ENCODE peak calls at places on chromosome 9, in five cellular contexts. T is SK-N-SH, K is A549, Z is IMR-90, F is HepG2. B is an unnamed sample.

GRCh38 chr9:121292051-121292450 is 24.1 kb downstream of the GSN start:
- DNase-seq in Z (no peak), F (no peak), K (no peak), T (no peak), B (no peak)

GRCh38 chr9:86034863-86035734 is 64.3 kb downstream of the GOLM1 start:
- DNase-seq in K (peak), Z (peak), F (peak), T (peak), B (peak)

GRCh38 chr9:20753761-20754160 is 69.7 kb downstream of the FOCAD start:
- DNase-seq in Z (peak), K (no peak), T (no peak), F (no peak), B (no peak)

GRCh38 chr9:112065781-112066606 is 109.1 kb downstream of the SUSD1 start:
- DNase-seq in Z (peak), F (no peak), K (peak), T (no peak), B (peak)

GRCh38 chr9:96243798-96244197 is 58.2 kb downstream of the HSD17B3 start:
- DNase-seq in F (no peak), K (no peak), T (no peak), Z (no peak), B (no peak)

GRCh38 chr9:105299190-105299854 is 54.9 kb downstream of the SLC44A1 start:
- DNase-seq in T (no peak), Z (peak), K (peak), F (peak), B (no peak)

GRCh38 chr9:111919875-111920274 is 23.3 kb downstream of the UGCG start:
- DNase-seq in K (no peak), Z (no peak), T (no peak), F (no peak), B (no peak)

GRCh38 chr9:28301281-28301680 is 728.0 kb upstream of the C9orf72 start:
- DNase-seq in T (no peak), F (no peak), Z (no peak), K (no peak), B (no peak)

GRCh38 chr9:20022410-20022809 is 233.6 kb upstream of the SLC24A2 start:
- DNase-seq in F (no peak), Z (peak), T (no peak), K (no peak), B (no peak)

GRCh38 chr9:89776795-89777194 is 172.0 kb downstream of the GADD45G start:
- DNase-seq in T (no peak), K (no peak), F (no peak), Z (no peak), B (no peak)

GRCh38 chr9:89534464-89534863 is 36.6 kb upstream of the SEMA4D start:
- DNase-seq in Z (no peak), T (no peak), K (no peak), F (no peak), B (no peak)

DNA sequence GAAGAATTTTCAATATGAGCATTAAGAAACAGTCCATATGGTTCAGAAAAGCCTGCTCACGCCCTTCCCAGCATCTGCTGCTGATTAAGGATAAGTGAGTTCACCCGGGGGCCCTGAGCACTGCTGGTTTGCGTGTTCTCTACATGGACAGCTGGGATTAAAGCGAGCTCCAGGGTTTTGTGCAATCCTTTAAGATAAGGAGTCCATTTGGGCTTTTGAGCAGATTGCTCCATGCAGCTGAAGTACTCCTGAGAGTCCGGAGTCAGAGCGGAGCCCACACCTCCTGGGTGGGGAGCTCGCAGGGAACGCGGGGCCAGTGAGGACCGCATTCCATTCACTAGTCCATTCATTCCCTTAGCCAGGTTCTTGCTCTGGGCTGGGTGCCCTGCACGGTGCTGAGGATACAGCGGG is 149.3 kb upstream of the COL5A1 start:
- DNase-seq in Z (peak), K (no peak), F (no peak), T (peak), B (no peak)
- TF ChIP-seq RAD21 in Z (no peak), K (no peak), F (no peak), T (no peak), B (no peak)

GRCh38 chr9:109558718-109559151 is 60.6 kb upstream of the PTPN3 start:
- DNase-seq in F (no peak), Z (no peak), T (no peak), K (no peak), B (no peak)

GRCh38 chr9:109561137-109561536 is 63.0 kb upstream of the PTPN3 start:
- DNase-seq in T (no peak), Z (no peak), K (no peak), F (no peak), B (no peak)

GRCh38 chr9:109557481-109557880 is 59.4 kb upstream of the PTPN3 start:
- DNase-seq in Z (no peak), K (no peak), F (no peak), T (no peak), B (no peak)

GRCh38 chr9:109556786-109557185 is 58.7 kb upstream of the PTPN3 start:
- DNase-seq in F (no peak), Z (no peak), K (no peak), T (no peak), B (no peak)

GRCh38 chr9:109560470-109561132 is 62.5 kb upstream of the PTPN3 start:
- DNase-seq in Z (no peak), F (peak), K (peak), T (no peak), B (peak)
- TF ChIP-seq RAD21 in Z (no peak), F (no peak), K (peak), T (no peak), B (peak)

DNA sequence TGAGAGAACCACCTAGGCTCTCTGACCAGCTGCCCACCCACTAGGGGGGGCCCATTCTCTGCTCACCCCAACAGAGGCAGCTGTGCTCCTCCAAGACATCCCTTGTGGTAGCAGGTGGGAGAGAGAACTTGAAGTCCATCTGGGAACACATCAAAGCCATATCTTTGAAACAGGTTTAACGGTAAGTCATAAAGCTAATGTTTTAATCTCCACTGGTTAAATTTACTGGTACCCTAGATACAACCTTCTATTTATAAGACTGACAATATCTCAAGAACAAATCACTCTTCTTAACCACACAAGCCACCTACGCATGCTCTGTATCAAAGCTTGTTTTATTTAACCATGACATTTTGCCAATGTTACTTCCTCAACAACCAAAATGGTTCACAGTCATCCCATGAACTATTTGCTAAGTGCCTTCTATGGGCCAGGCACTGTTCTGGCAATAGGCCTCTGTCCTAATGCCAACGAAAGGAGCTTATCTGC is 20.4 kb downstream of the AUH start:
- DNase-seq in K (no peak), Z (no peak), F (no peak), T (no peak), B (no peak)
- TF ChIP-seq RAD21 in K (peak), Z (no peak), F (no peak), T (no peak), B (no peak)

DNA sequence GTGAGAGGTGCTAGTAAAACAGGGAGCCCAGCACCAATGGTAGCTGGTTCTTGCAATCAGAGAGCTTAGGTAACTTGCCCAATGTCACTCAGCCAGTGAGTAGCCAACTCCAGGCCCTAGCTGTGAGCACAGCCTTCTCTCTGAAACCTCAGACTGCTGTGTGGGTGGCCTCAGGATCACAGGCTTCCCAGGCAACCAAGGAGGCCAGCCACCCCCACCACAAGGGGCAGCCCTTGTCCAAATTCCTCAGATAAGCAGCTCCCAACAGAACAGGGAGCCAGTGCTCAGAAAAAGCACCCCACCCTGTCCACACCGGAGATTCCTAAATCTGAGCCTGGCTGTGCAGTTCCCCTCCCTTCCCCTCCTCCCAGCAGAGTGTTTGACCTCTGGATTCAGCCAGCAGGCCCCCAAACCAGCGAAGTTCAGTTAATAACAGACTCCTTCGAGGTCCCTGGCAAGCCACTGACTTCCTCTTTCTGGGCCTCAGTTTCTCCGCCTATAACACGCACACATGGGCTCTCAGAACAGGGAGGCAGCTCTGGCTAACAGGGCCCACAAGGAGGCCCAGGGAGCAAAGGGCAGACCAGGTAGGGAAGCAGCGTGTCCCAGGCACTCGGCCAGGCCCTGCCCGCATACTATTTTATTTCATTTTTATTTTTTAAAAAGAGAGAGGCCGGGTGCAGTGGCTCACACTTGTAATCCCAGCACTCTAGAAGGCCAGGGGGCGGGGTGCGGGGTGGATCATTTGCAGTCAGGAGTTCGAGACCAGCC is 2.7 kb downstream of the EEIG1 start:
- DNase-seq in T (no peak), K (peak), Z (peak), F (no peak), B (no peak)
- TF ChIP-seq RAD21 in T (no peak), K (peak), Z (peak), F (no peak), B (no peak)

DNA sequence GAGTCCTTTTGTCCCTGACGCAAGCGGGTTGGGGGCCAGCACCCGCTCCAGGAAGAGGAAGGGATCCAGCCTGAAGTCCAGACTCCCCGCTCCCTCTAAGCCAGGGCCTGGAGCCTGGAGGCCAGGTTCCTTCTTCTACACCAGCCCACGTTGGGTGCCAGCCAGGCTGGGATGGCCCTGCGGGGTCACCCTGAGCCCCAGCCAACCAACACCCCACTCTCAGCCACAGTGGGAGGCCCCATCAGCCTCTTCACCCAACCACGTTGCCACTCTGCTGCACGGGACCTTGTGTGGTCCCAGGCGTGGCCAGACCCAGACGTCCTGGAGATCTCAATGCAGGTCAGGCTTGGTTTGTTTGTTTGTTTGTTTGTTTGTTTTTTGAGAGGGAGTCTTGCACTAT is 1.0 kb upstream of the FUT7 start:
- DNase-seq in Z (no peak), T (no peak), F (no peak), K (no peak), B (no peak)
- TF ChIP-seq RAD21 in Z (no peak), T (no peak), F (no peak), K (no peak), B (no peak)

GRCh38 chr9:132583584-132584304 is 1.3 kb downstream of the BARHL1 start:
- DNase-seq in K (no peak), Z (no peak), F (no peak), T (no peak), B (no peak)

GRCh38 chr9:132586830-132587483 is 4.6 kb downstream of the BARHL1 start:
- DNase-seq in Z (no peak), F (no peak), K (no peak), T (peak), B (no peak)

GRCh38 chr9:132582786-132583583 is 579 bp downstream of the BARHL1 start:
- DNase-seq in F (no peak), Z (no peak), K (no peak), T (peak), B (no peak)

GRCh38 chr9:132585954-132586829 is 3.8 kb downstream of the BARHL1 start:
- DNase-seq in F (no peak), K (no peak), Z (no peak), T (peak), B (no peak)

DNA sequence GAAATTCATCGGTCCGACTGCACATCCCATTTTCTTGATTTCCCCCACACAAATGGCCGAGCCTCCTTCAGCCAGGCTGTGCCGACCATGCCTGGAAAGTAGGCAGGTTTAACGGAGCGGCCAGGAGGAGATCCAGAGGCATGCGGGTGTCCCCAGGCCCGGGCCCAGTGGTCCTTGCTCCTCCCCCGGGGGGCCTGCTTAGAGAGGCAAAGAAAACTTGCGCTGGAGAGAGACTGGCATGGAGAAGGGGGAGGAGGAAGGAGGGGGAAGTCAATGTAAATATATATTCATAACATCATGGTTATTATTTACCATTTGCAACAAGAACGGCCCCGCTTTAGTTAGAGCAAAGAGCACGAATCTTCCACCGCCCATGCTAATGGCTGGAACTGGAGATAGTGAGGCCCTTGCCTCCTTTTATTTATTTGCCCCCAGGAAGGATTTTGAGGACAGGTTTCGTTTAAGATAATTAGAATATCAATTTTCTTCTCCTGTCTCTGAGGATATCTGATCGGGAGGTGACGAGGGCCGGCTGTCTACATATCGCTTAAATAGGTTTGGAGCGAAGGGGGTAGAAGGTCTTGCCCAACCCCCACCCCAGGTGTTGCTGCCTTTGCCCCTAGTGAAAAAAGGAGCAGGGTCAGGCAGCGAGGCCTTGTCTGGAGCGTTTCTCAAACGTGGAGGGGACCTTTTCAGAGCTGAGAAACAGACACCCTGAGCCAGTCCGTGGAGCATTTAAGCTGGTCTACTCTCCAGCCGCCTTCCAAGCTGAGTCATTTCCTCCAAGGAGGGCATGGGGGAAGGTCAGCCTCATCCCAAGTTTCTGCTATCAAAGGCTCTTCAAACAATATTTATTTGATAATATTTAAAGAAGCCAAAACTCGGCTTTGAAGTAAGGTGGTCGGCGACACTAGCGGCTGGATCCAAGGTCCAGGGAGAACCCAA is 2.5 kb downstream of the BARHL1 start:
- DNase-seq in Z (peak), K (peak), F (no peak), T (no peak), B (no peak)
- TF ChIP-seq RAD21 in Z (no peak), K (no peak), F (no peak), T (no peak), B (no peak)

DNA sequence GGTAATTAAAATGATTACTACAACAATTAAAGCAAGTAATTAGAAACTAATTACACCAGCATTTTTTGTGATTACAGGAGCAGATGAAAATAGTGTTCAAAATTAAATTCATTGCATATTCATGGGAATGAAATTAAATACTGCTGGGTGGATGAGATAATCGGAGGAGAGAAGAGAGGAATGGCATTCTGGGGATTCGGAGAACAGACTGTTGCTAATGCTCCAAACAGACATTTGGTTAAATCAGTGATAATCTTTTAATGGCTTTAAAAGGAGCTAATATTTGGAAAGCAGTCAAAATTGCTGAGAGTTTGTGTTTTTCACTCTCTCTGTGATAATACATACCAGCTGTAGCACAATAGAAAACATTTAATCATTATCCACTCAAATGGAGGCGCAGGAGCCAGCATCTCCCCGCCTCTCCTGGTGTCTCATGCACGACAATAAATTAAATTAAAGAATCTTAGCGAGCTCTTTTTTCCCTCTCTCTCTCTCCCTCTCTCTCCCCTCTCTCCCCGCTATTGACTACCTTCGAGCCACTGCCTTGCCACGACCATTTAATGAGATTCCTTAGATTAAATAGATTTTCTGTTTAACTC is 268.7 kb upstream of the MVB12B start:
- DNase-seq in T (peak), F (no peak), K (no peak), Z (no peak), B (no peak)
- TF ChIP-seq RAD21 in T (no peak), F (no peak), K (no peak), Z (no peak), B (no peak)

GRCh38 chr9:106602354-106602753 is 260.6 kb upstream of the ZNF462 start:
- DNase-seq in T (no peak), K (no peak), Z (no peak), F (no peak), B (no peak)
- TF ChIP-seq RAD21 in T (no peak), K (no peak), Z (no peak), F (no peak), B (no peak)

B was measured in HCT116.